ENCODE peak calls at places on chromosomes 16 and 17, in ten cellular contexts. One of them, this sample, is unnamed.

GRCh38 chr17:3528604-3529511 is 28.8 kb downstream of the TRPV3 start:
- DNase-seq in ovary: peak
- DNase-seq in tibial artery: no peak
- DNase-seq in body of pancreas: no peak
- DNase-seq in H9: peak
- DNase-seq in ascending aorta: no peak
- DNase-seq in brain microvascular endothelial cell: peak
- DNase-seq in GM13977: no peak
- DNase-seq in fibroblast of lung: no peak
- DNase-seq in nephron progenitor cell: no peak
- DNase-seq in this sample: no peak

GRCh38 chr17:81741049-81741593 is 29.0 kb downstream of the SLC25A10 start:
- DNase-seq in ascending aorta: no peak
- DNase-seq in nephron progenitor cell: no peak
- DNase-seq in H9: no peak
- DNase-seq in brain microvascular endothelial cell: no peak
- DNase-seq in fibroblast of lung: no peak
- DNase-seq in body of pancreas: no peak
- DNase-seq in GM13977: no peak
- DNase-seq in tibial artery: no peak
- DNase-seq in ovary: no peak
- DNase-seq in this sample: no peak

GRCh38 chr17:37446027-37446426 is 39.3 kb downstream of the TADA2A start:
- DNase-seq in body of pancreas: no peak
- DNase-seq in brain microvascular endothelial cell: no peak
- DNase-seq in ovary: no peak
- DNase-seq in nephron progenitor cell: no peak
- DNase-seq in tibial artery: no peak
- DNase-seq in fibroblast of lung: no peak
- DNase-seq in GM13977: peak
- DNase-seq in ascending aorta: no peak
- DNase-seq in H9: no peak
- DNase-seq in this sample: peak

GRCh38 chr17:51056813-51057510 is 63.7 kb downstream of the SPAG9 start:
- DNase-seq in nephron progenitor cell: peak
- DNase-seq in fibroblast of lung: peak
- DNase-seq in ascending aorta: no peak
- DNase-seq in brain microvascular endothelial cell: peak
- DNase-seq in tibial artery: no peak
- DNase-seq in GM13977: peak
- DNase-seq in H9: peak
- DNase-seq in body of pancreas: peak
- DNase-seq in ovary: no peak
- DNase-seq in this sample: peak

GRCh38 chr16:22898131-22898530 is 84.2 kb downstream of the HS3ST2 start:
- DNase-seq in body of pancreas: no peak
- DNase-seq in H9: no peak
- DNase-seq in GM13977: no peak
- DNase-seq in nephron progenitor cell: no peak
- DNase-seq in brain microvascular endothelial cell: no peak
- DNase-seq in ascending aorta: no peak
- DNase-seq in ovary: no peak
- DNase-seq in tibial artery: no peak
- DNase-seq in fibroblast of lung: no peak
- DNase-seq in this sample: no peak

GRCh38 chr16:14399397-14400284 is 230.4 kb downstream of the PARN start:
- DNase-seq in brain microvascular endothelial cell: peak
- DNase-seq in GM13977: peak
- DNase-seq in fibroblast of lung: peak
- DNase-seq in body of pancreas: no peak
- DNase-seq in ovary: peak
- DNase-seq in nephron progenitor cell: peak
- DNase-seq in tibial artery: peak
- DNase-seq in H9: no peak
- DNase-seq in ascending aorta: peak
- DNase-seq in this sample: no peak

GRCh38 chr16:87874639-87875472 is 5.5 kb upstream of the SLC7A5 start:
- DNase-seq in brain microvascular endothelial cell: no peak
- DNase-seq in body of pancreas: no peak
- DNase-seq in GM13977: peak
- DNase-seq in tibial artery: no peak
- DNase-seq in ovary: no peak
- DNase-seq in H9: peak
- DNase-seq in nephron progenitor cell: no peak
- DNase-seq in ascending aorta: no peak
- DNase-seq in fibroblast of lung: no peak
- DNase-seq in this sample: peak

GRCh38 chr16:3129137-3130131 is 5.4 kb upstream of the ZNF213 start:
- DNase-seq in brain microvascular endothelial cell: peak
- DNase-seq in GM13977: no peak
- DNase-seq in tibial artery: peak
- DNase-seq in nephron progenitor cell: peak
- DNase-seq in ascending aorta: peak
- DNase-seq in fibroblast of lung: peak
- DNase-seq in H9: peak
- DNase-seq in body of pancreas: peak
- DNase-seq in ovary: peak
- DNase-seq in this sample: peak

GRCh38 chr17:66255112-66255511 is 25.9 kb upstream of the APOH start:
- DNase-seq in ascending aorta: no peak
- DNase-seq in H9: no peak
- DNase-seq in GM13977: peak
- DNase-seq in ovary: no peak
- DNase-seq in brain microvascular endothelial cell: peak
- DNase-seq in nephron progenitor cell: no peak
- DNase-seq in tibial artery: no peak
- DNase-seq in fibroblast of lung: peak
- DNase-seq in body of pancreas: peak
- DNase-seq in this sample: peak

DNA sequence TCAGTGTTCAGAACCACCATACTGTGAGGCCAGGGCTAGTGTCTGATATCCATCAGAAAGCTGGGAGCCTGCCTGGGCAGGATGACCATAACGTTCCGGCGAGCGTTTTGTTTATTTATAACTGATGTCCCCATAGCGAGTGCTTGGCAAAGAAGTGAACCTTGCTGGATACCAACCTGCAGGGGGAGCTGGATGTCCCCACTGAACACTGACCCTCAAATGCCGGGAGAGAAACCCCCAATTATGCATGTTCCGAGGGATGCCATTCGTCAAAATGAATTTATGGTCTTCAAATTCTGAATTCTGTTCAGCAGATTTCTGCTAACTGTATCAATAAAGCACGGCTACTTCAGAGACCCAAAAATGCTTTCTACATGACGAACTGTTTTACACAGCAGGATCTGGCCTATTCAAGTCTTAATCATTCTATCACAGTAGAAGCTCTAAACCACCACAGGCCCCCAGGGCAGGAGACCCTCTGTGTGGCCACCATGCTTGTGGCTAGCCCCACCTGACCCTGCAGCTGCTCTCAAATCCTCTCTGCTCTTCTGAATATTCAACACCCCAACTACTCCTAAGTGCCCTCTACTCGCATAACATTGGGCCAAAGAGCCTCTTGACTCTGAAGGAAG is 15.2 kb downstream of the MED24 start:
- DNase-seq in tibial artery: peak
- DNase-seq in body of pancreas: peak
- DNase-seq in nephron progenitor cell: peak
- DNase-seq in ovary: peak
- DNase-seq in GM13977: no peak
- DNase-seq in fibroblast of lung: peak
- DNase-seq in brain microvascular endothelial cell: peak
- DNase-seq in ascending aorta: peak
- DNase-seq in H9: peak
- DNase-seq in this sample: peak
- TF ChIP-seq CTCF in tibial artery: peak
- TF ChIP-seq CTCF in body of pancreas: peak
- TF ChIP-seq CTCF in nephron progenitor cell: peak
- TF ChIP-seq CTCF in ovary: peak
- TF ChIP-seq CTCF in GM13977: peak
- TF ChIP-seq CTCF in fibroblast of lung: peak
- TF ChIP-seq CTCF in brain microvascular endothelial cell: peak
- TF ChIP-seq CTCF in ascending aorta: peak
- TF ChIP-seq CTCF in H9: peak
- TF ChIP-seq CTCF in this sample: peak

GRCh38 chr16:2056681-2057407 is 9.1 kb downstream of the TSC2 start:
- DNase-seq in tibial artery: no peak
- DNase-seq in brain microvascular endothelial cell: no peak
- DNase-seq in GM13977: no peak
- DNase-seq in ascending aorta: no peak
- DNase-seq in body of pancreas: no peak
- DNase-seq in ovary: no peak
- DNase-seq in H9: no peak
- DNase-seq in nephron progenitor cell: no peak
- DNase-seq in fibroblast of lung: no peak
- DNase-seq in this sample: no peak
- TF ChIP-seq CTCF in tibial artery: no peak
- TF ChIP-seq CTCF in brain microvascular endothelial cell: peak
- TF ChIP-seq CTCF in GM13977: no peak
- TF ChIP-seq CTCF in ascending aorta: no peak
- TF ChIP-seq CTCF in body of pancreas: no peak
- TF ChIP-seq CTCF in ovary: no peak
- TF ChIP-seq CTCF in H9: peak
- TF ChIP-seq CTCF in nephron progenitor cell: peak
- TF ChIP-seq CTCF in fibroblast of lung: peak
- TF ChIP-seq CTCF in this sample: no peak

DNA sequence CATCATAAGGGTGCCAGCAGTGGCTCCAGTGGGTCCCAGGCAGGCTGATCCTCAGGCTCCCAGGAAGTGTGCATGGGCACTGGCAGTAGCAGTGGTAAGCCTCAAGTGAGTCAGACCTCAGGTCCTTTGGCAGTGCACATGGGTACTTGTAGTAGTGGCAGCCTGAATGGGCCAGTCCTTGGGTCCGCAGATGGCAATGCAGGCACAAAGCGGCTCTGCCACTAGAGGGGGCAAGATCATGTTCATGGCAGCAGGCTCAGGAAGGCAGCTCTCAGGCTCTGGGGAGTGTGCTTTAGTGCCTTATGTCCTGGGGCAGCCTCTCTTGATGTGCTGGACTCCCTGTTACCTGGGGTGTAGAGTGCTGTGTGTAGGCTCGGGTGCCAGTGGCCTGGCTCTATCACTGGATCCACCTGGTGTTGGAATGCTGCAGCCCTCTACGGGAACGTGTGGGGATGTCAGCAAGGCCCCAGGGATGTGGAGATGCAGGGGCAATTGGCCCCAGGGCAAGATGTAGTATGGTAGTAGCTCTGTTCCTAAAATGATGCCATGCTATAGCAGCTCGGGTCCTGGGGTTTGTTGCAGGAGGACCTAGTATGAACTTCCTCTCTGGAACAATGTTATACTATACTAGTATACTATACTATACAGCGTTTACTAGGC is 11.0 kb downstream of the ACSM3 start:
- DNase-seq in nephron progenitor cell: peak
- DNase-seq in fibroblast of lung: peak
- DNase-seq in tibial artery: peak
- DNase-seq in ovary: peak
- DNase-seq in brain microvascular endothelial cell: peak
- DNase-seq in body of pancreas: peak
- DNase-seq in ascending aorta: no peak
- DNase-seq in GM13977: peak
- DNase-seq in H9: peak
- DNase-seq in this sample: peak
- TF ChIP-seq CTCF in nephron progenitor cell: peak
- TF ChIP-seq CTCF in fibroblast of lung: peak
- TF ChIP-seq CTCF in tibial artery: no peak
- TF ChIP-seq CTCF in ovary: no peak
- TF ChIP-seq CTCF in brain microvascular endothelial cell: peak
- TF ChIP-seq CTCF in body of pancreas: peak
- TF ChIP-seq CTCF in ascending aorta: peak
- TF ChIP-seq CTCF in GM13977: peak
- TF ChIP-seq CTCF in H9: peak
- TF ChIP-seq CTCF in this sample: peak

GRCh38 chr17:64218066-64218465 is 45.0 kb downstream of the TEX2 start:
- DNase-seq in H9: no peak
- DNase-seq in tibial artery: no peak
- DNase-seq in ascending aorta: no peak
- DNase-seq in nephron progenitor cell: no peak
- DNase-seq in fibroblast of lung: no peak
- DNase-seq in brain microvascular endothelial cell: no peak
- DNase-seq in GM13977: peak
- DNase-seq in ovary: no peak
- DNase-seq in body of pancreas: no peak
- DNase-seq in this sample: peak

GRCh38 chr17:64214950-64215349 is 48.1 kb downstream of the TEX2 start:
- DNase-seq in H9: no peak
- DNase-seq in nephron progenitor cell: no peak
- DNase-seq in fibroblast of lung: no peak
- DNase-seq in ovary: no peak
- DNase-seq in GM13977: no peak
- DNase-seq in brain microvascular endothelial cell: no peak
- DNase-seq in tibial artery: no peak
- DNase-seq in ascending aorta: no peak
- DNase-seq in body of pancreas: no peak
- DNase-seq in this sample: no peak

GRCh38 chr17:64217249-64217652 is 45.8 kb downstream of the TEX2 start:
- DNase-seq in fibroblast of lung: no peak
- DNase-seq in ascending aorta: no peak
- DNase-seq in tibial artery: no peak
- DNase-seq in body of pancreas: no peak
- DNase-seq in GM13977: no peak
- DNase-seq in ovary: no peak
- DNase-seq in H9: no peak
- DNase-seq in nephron progenitor cell: no peak
- DNase-seq in brain microvascular endothelial cell: no peak
- DNase-seq in this sample: no peak

GRCh38 chr17:64216030-64216384 is 47.1 kb downstream of the TEX2 start:
- DNase-seq in ascending aorta: no peak
- DNase-seq in ovary: no peak
- DNase-seq in nephron progenitor cell: no peak
- DNase-seq in fibroblast of lung: peak
- DNase-seq in tibial artery: no peak
- DNase-seq in H9: no peak
- DNase-seq in brain microvascular endothelial cell: peak
- DNase-seq in GM13977: no peak
- DNase-seq in body of pancreas: no peak
- DNase-seq in this sample: no peak

DNA sequence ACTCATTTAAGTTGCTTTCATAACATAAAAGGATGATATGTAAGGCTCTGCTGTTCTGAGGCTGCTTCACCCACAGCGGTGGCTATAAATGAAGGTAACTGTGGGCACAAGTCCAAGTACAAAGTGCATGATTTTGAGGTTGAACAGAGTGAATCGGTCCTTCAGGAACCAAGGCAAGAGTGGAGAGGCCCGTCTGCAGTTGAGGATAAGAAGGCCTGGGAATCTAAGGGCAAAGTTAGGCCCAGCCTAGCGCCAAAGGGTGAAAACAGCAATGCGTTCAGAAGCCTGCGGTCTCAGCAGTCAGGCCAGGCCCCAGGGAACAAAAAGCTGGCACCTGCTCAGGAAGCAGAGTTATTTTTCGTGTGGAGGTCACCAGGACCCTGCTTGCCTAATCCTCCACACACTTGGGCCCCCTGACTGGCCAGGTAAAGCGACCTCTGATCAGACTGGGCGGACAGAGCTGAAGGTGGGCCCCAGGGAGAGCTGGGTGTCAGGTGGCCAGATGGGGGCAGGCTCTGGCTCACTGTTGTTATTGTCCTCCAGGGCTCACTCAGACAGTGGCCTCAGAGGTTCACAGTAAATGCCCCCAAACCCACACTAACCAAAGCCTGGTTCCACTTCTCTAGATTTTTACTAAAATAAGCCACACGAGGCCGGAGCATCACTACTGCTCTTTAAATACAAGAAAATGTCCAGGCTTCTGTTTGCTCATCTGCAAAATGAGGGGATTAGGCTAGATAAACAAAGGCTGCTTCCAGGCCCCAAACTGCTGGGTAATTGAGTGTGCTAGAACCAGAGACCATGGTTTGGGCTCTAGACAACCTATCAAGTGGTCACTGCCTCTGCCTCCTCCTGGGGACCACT is 46.4 kb downstream of the TEX2 start:
- DNase-seq in ascending aorta: no peak
- DNase-seq in tibial artery: no peak
- DNase-seq in H9: peak
- DNase-seq in body of pancreas: peak
- DNase-seq in fibroblast of lung: peak
- DNase-seq in GM13977: peak
- DNase-seq in ovary: peak
- DNase-seq in nephron progenitor cell: no peak
- DNase-seq in brain microvascular endothelial cell: peak
- DNase-seq in this sample: peak
- TF ChIP-seq CTCF in ascending aorta: no peak
- TF ChIP-seq CTCF in tibial artery: no peak
- TF ChIP-seq CTCF in H9: peak
- TF ChIP-seq CTCF in body of pancreas: no peak
- TF ChIP-seq CTCF in fibroblast of lung: no peak
- TF ChIP-seq CTCF in GM13977: peak
- TF ChIP-seq CTCF in ovary: no peak
- TF ChIP-seq CTCF in nephron progenitor cell: no peak
- TF ChIP-seq CTCF in brain microvascular endothelial cell: peak
- TF ChIP-seq CTCF in this sample: peak

This sample was measured in GM13976.